ENCODE peak calls at places on chromosomes 3 and 15, in four cellular contexts. O is HCT116, S is GM12891, U is breast epithelium. Z is an unnamed sample.

GRCh38 chr15:25171856-25172687 is 217.3 kb downstream of the SNRPN start:
- DNase-seq in O (no peak), S (no peak), U (no peak), Z (no peak)

GRCh38 chr3:23620044-23620443 is 185.7 kb upstream of the UBE2E1 start:
- DNase-seq in O (no peak), S (no peak), U (no peak), Z (peak)

GRCh38 chr15:42921049-42921731 is 612 bp upstream of the TTBK2 start:
- DNase-seq in O (no peak), S (no peak), U (peak), Z (no peak)

GRCh38 chr15:65285291-65286068 is 1.2 kb downstream of the PARP16 start:
- DNase-seq in O (no peak), S (no peak), U (no peak), Z (no peak)

GRCh38 chr3:11145888-11146287 is 8.4 kb upstream of the HRH1 start:
- DNase-seq in O (peak), S (no peak), U (no peak), Z (no peak)

GRCh38 chr15:29687204-29687768 is 135.0 kb downstream of the TJP1 start:
- DNase-seq in O (no peak), S (no peak), U (no peak), Z (no peak)

GRCh38 chr15:39598958-39599845 is 18.3 kb downstream of the THBS1 start:
- DNase-seq in O (no peak), S (no peak), U (no peak), Z (no peak)

GRCh38 chr3:53956591-53956990 is 64.9 kb upstream of the SELENOK start:
- DNase-seq in O (no peak), S (no peak), U (no peak), Z (no peak)

GRCh38 chr15:89406756-89407650 is 72.4 kb upstream of the POLG start:
- DNase-seq in O (no peak), S (no peak), U (no peak), Z (no peak)

GRCh38 chr3:15265655-15266509 is 59.8 kb downstream of the CAPN7 start:
- DNase-seq in O (no peak), S (no peak), U (no peak), Z (no peak)

GRCh38 chr15:85583404-85584390 is 203.3 kb downstream of the AKAP13 start:
- DNase-seq in O (peak), S (no peak), U (no peak), Z (no peak)

GRCh38 chr3:156360992-156361391 is 193.9 kb downstream of the SSR3 start:
- DNase-seq in O (no peak), S (no peak), U (no peak), Z (no peak)

GRCh38 chr3:154023148-154023547 is 98.0 kb upstream of the ARHGEF26 start:
- DNase-seq in O (no peak), S (no peak), U (no peak), Z (no peak)

GRCh38 chr3:98003306-98003969 is 31.2 kb upstream of the RIOX2 start:
- DNase-seq in O (no peak), S (no peak), U (no peak), Z (peak)

GRCh38 chr3:183253961-183254815 is 1.1 kb downstream of the B3GNT5 start:
- DNase-seq in O (no peak), S (peak), U (no peak), Z (peak)

GRCh38 chr3:146881366-146881765 is 276.2 kb upstream of the PLSCR5 start:
- DNase-seq in O (no peak), S (no peak), U (no peak), Z (no peak)
- TF ChIP-seq POLR2A in O (no peak), S (no peak), U (no peak), Z (no peak)

DNA sequence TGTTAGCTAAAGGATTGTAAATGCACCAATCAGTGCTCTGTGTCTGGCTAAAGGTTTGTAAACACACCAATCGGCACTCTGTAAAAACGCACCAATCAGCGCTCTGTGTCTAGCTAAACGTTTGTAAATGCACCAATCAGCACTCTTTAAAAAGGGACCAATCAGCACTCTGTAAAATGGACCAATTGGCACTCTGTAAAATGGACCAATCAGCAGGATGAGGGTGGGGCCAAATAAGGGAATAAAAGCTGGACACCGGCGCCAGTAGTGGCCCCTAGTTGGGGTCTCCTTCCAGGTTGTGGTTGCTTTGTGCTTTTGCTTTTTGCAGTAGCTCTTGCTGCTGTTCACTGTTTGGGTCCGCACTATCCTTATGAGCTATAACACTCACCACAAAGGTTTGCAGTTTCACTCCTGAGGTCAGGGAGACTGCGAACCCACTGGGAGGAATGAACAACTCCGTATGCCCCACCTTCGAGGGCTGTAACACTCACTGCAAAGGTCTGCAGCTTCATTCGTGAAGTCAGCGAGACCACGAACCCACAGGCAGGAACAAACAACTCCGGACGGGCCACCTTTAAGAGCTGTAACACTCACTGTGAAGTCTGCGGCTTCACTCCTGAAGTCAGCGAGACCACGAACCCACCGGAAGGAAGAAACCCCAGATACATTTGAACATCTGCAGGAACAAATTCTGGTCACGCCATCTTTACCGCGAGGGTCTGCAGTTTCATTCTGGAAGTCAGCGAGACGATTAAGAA is 1.1 kb upstream of the SUCLG2 start:
- DNase-seq in O (no peak), S (no peak), U (peak), Z (peak)
- TF ChIP-seq POLR2A in O (no peak), S (peak), U (no peak), Z (no peak)

DNA sequence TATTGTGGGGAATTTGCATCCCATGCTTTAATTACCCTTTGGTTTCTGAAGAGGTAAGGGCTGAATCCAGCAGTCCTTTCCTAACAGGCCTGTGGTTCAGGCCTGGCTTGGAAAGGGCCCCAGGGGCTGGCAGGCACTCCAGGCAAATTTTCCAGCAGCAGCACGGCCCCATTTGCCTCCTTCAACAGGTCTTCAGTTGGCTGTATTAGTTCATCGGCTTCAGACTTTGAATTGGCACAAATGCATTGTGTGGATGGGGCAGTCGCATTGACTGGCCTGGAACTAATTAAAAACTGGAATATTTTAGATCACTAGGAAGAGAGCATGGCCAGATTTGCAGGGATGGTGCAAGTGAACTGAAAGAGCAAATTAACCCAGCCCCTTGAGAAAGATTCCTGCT is 207.8 kb upstream of the MCTP2 start:
- DNase-seq in O (no peak), S (no peak), U (no peak), Z (no peak)
- TF ChIP-seq POLR2A in O (no peak), S (no peak), U (no peak), Z (no peak)

GRCh38 chr15:91535856-91536500 is 317.5 kb upstream of the SLCO3A1 start:
- DNase-seq in O (no peak), S (no peak), U (no peak), Z (no peak)
- TF ChIP-seq POLR2A in O (no peak), S (no peak), U (no peak), Z (no peak)

GRCh38 chr3:195813916-195814486 is 2.3 kb upstream of the MUC4 start:
- DNase-seq in O (no peak), S (no peak), U (no peak), Z (no peak)

GRCh38 chr3:195812366-195812765 is 637 bp upstream of the MUC4 start:
- DNase-seq in O (no peak), S (no peak), U (no peak), Z (no peak)

GRCh38 chr3:195809796-195810454 is 1.8 kb downstream of the MUC4 start:
- DNase-seq in O (no peak), S (no peak), U (no peak), Z (no peak)

GRCh38 chr3:195810455-195810845 is 1.3 kb downstream of the MUC4 start:
- DNase-seq in O (no peak), S (no peak), U (no peak), Z (no peak)

DNA sequence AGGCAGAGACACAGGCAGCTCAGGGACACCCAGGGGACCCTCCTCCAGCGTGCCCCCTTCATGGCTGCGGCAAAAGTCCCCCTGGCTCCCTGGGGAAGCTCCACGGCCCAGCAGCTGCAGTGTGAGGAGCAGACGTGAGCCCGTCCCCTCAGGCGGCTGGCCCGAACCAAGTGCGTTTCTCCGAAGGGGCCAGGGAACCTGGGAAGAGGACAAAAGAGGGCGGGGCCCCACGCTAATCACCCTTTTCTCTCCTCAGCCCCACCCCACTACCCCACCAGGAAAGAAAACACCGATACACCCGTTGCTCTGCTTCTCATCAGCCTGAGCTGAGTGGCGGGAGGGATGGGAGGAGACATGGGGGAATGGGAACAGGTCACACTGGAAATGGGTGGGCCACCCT is at the start of gene MUC4:
- DNase-seq in O (no peak), S (no peak), U (no peak), Z (no peak)
- TF ChIP-seq POLR2A in O (no peak), S (no peak), U (no peak), Z (no peak)

DNA sequence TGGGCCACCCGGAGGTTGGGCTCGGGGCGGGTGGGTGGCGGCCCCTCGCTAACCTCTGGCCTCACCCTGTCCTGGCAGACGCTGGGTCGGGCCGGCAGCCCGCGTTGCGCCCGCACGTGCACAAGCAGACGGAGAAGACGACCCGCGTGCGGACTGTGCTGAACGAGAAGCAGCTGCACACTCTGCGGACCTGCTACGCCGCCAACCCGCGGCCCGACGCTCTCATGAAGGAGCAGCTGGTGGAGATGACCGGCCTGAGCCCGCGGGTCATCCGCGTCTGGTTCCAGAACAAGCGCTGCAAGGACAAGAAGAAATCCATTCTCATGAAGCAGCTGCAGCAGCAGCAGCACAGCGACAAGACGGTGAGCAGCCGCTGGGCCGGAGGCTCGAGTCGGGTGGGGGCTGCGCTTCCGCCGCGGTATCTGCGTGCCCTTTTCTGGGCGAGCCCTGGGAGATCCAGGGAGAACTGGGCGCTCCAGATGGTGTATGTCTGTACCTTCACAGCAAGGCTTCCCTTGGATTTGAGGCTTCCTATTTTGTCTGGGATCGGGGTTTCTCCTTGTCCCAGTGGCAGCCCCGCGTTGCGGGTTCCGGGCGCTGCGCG is 3.7 kb downstream of the ISL2 start:
- DNase-seq in O (no peak), S (peak), U (no peak), Z (no peak)
- TF ChIP-seq POLR2A in O (no peak), S (no peak), U (no peak), Z (no peak)

DNA sequence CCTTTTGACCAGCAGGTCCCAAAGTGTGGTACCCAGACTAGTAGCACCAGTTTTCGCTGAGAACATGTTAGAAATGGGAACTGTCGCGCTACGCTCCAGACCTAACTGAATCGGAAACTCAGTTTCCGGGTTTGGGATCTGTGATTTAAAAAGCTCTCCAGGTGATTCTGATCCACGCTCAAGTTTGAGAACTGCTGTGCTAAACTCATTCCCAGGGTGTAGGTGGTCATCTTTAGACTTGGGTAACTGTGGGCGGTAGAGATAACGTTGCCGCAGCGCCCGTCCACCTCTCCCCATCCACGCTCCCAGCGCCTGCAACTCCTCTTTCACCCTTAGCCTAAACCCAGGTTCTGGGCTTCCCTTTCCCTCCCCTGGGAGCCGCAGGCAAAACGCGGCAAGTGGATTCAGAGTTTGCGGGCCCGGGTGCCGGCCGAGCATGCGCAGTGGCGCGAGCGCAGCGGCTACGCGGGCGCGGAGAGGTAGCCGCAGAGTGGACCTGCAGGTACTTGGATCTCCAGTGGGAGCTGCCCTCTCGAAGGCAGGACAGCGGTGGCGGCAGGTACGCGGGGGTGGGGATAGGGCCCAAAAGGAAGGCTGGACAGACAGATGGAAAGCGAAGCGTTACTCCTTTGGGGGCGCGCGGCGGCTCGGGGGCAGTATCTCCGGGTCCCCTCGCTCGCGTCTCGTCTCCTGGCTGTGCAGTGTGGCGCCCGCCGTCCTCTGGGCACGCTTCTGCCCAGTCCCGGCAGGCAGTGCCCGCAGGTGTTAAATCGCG is at the start of gene PLS1:
- DNase-seq in O (peak), S (peak), U (peak), Z (peak)
- TF ChIP-seq POLR2A in O (peak), S (no peak), U (no peak), Z (peak)

DNA sequence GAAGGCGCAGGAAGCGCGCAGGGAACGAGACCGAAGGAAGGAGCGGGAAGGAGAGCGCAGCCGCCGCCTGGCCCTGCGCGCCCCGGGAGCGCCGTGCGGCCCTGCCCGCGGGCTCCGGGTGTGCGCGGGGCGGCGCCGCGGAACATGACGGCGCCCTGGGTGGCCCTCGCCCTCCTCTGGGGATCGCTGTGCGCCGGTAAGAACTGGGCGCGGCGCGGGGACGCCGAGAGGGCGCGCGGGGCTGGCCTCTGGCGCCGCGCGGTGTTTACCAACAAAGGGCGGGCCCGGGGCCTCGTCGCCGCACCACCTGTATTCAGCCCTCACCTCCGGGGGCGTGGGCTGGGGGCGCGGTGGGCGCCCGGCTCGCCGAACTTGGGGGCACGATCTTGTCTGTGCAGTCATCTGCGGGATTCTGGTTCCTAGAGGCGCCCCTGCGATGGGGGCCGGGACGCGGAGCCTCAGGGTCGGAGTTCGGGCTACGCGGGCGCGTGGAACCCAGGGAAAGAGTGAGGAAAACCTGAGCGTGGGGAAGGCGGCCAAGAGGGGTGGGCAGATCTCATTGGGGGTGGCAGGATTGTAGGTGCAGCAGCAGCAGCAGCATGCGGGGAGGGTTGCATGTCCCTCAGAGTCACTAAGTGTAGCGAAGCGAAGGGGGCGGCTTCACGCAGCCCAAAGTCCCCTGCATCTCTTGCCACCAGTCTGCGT is 641 bp downstream of the ACVR2B start:
- DNase-seq in O (no peak), S (peak), U (peak), Z (peak)
- TF ChIP-seq POLR2A in O (peak), S (no peak), U (no peak), Z (no peak)

GRCh38 chr3:129601713-129602112 is 4.8 kb downstream of the PLXND1 start:
- DNase-seq in O (no peak), S (no peak), U (no peak), Z (no peak)

GRCh38 chr3:129603561-129603942 is 2.9 kb downstream of the PLXND1 start:
- DNase-seq in O (no peak), S (no peak), U (no peak), Z (no peak)

GRCh38 chr3:129604223-129604941 is 2.1 kb downstream of the PLXND1 start:
- DNase-seq in O (no peak), S (no peak), U (no peak), Z (no peak)

GRCh38 chr3:129602309-129602708 is 4.2 kb downstream of the PLXND1 start:
- DNase-seq in O (no peak), S (no peak), U (no peak), Z (no peak)

GRCh38 chr3:129602730-129603560 is 3.5 kb downstream of the PLXND1 start:
- DNase-seq in O (no peak), S (no peak), U (peak), Z (peak)
- TF ChIP-seq POLR2A in O (no peak), S (no peak), U (no peak), Z (no peak)

DNA sequence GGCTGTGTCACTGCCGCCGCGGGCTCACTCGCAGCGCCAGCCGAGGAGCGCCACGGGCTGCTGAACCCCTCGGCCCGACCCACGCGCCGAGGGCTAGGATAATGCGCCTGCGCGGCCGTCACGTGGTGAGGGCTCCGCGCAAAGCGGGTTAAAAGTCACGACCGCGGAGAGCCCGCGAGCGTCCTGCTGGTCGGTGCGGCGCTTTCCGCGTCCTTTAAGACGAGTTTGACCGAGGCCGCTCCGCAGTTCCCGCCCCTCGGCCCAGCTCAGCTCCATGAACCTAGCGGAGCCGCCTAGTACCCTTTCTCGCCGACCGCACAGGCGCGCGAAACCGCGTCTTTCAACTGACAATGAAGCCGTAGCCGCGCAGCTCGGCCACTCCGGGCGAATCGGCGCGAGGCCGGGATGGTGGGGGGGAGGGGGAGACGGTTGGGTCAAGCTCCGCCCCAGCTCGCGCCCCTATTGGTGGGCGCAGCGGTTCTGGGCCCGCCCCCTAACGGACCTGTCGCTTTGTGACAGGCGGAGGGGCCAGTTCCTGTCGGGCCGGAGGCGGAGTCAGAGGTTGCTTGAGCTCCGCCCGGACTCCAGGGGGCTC is 636 bp upstream of the STT3B start:
- DNase-seq in O (peak), S (peak), U (peak), Z (peak)
- TF ChIP-seq POLR2A in O (peak), S (peak), U (peak), Z (peak)

Z was measured in NB4.